ENCODE peak calls at places on chromosomes 7 and 10, in seven cellular contexts. M is midbrain; X is stimulated activated naive B cell treated with anti-CD40 and anti-IgM and Interleukin-4, amounts not matched to agents 10 μg/mL and 1 μg/mL and 100 μg/mL, for 72 hours; A is RWPE1; T is GM10248; U is A172; D is COR-L47. Z is an unnamed sample.

GRCh38 chr7:131231381-131232220 is 96.1 kb upstream of the MKLN1 start:
- DNase-seq in M (peak; percentile 11), X (peak; percentile 75), A (no peak), T (peak; percentile 74), U (no peak), D (no peak), Z (peak; percentile 81)

GRCh38 chr7:3518546-3518945 is 217.5 kb downstream of the SDK1 start:
- DNase-seq in M (no peak), X (no peak), A (no peak), T (no peak), U (no peak), D (no peak), Z (no peak)

GRCh38 chr10:50554995-50555568 is 68.7 kb downstream of the SGMS1 start:
- DNase-seq in M (peak; percentile 16), X (no peak), A (no peak), T (no peak), U (no peak), D (no peak), Z (no peak)

GRCh38 chr7:134089446-134089845 is 37.7 kb upstream of the LRGUK start:
- DNase-seq in M (no peak), X (no peak), A (no peak), T (no peak), U (no peak), D (no peak), Z (no peak)

GRCh38 chr10:96720422-96721206 is at the start of gene PIK3AP1:
- DNase-seq in M (no peak), X (peak; percentile 80), A (peak; percentile 45), T (peak; percentile 89), U (peak; percentile 59), D (peak; percentile 40), Z (peak; percentile 50)

GRCh38 chr7:108016841-108017775 is 14.1 kb upstream of the LAMB1 start:
- DNase-seq in M (no peak), X (no peak), A (peak; percentile 55), T (no peak), U (peak; percentile 72), D (peak; percentile 70), Z (no peak)

GRCh38 chr7:5625938-5626337 is 155.5 kb downstream of the RNF216 start:
- DNase-seq in M (no peak), X (no peak), A (peak; percentile 52), T (peak; percentile 59), U (peak; percentile 83), D (no peak), Z (no peak)

GRCh38 chr7:51352174-51353145 is 35.9 kb upstream of the COBL start:
- DNase-seq in M (no peak), X (no peak), A (no peak), T (no peak), U (no peak), D (no peak), Z (no peak)

GRCh38 chr10:108141064-108141463 is 976.6 kb upstream of the SORCS1 start:
- DNase-seq in M (no peak), X (no peak), A (no peak), T (no peak), U (no peak), D (no peak), Z (no peak)

GRCh38 chr10:78333362-78334143 is 299.9 kb downstream of the RPS24 start:
- DNase-seq in M (no peak), X (no peak), A (no peak), T (no peak), U (no peak), D (no peak), Z (no peak)

GRCh38 chr7:128422037-128422436 is 12.3 kb upstream of the IMPDH1 start:
- DNase-seq in M (no peak), X (no peak), A (no peak), T (no peak), U (no peak), D (no peak), Z (no peak)

GRCh38 chr7:14995774-14996173 is 93.2 kb upstream of the DGKB start:
- DNase-seq in M (no peak), X (no peak), A (no peak), T (no peak), U (peak; percentile 10), D (no peak), Z (no peak)

GRCh38 chr7:13107291-13107690 is 419.9 kb downstream of the ARL4A start:
- DNase-seq in M (no peak), X (no peak), A (no peak), T (no peak), U (no peak), D (no peak), Z (no peak)

GRCh38 chr7:36475011-36475342 is 85.3 kb downstream of the ANLN start:
- DNase-seq in M (no peak), X (no peak), A (no peak), T (no peak), U (no peak), D (no peak), Z (no peak)

GRCh38 chr10:6037975-6038624 is 24.1 kb downstream of the IL2RA start:
- DNase-seq in M (no peak), X (no peak), A (no peak), T (no peak), U (no peak), D (no peak), Z (no peak)

GRCh38 chr7:114789942-114790341 is 132.0 kb upstream of the MDFIC start:
- DNase-seq in M (no peak), X (no peak), A (peak; percentile 77), T (no peak), U (peak; percentile 93), D (no peak), Z (no peak)

GRCh38 chr7:75695036-75695435 is 43.7 kb downstream of the HIP1 start:
- DNase-seq in M (no peak), X (no peak), A (no peak), T (no peak), U (no peak), D (peak; percentile 55), Z (no peak)

Z was measured in CD8-positive, alpha-beta memory T cell.